ENCODE peak calls at places on chromosomes 2 and 18, in ten cellular contexts. O is NCI-H2107; S is glutamatergic neuron; X is HTR-8/SVneo; Y is GM23248; M is colonic mucosa; F is COLO829; J is activated CD4-positive, alpha-beta T cell treated with anti-CD3 and anti-CD28 coated beads, Interleukin-2, amount 50 U/mL, for 4 hours; T is mucosa of gallbladder; G is upper lobe of right lung. P is an unnamed sample.
A peak's percentile ranks its signal among the peaks of the same experiment; 100 is the strongest.

GRCh38 chr2:100906131-100906530 is 86.2 kb downstream of the NPAS2 start:
- DNase-seq in O (no peak), S (no peak), X (no peak), Y (no peak), M (no peak), F (no peak), J (no peak), T (no peak), G (no peak), P (no peak)

GRCh38 chr18:63207154-63207790 is 112.3 kb downstream of the BCL2 start:
- DNase-seq in O (peak; percentile 79), S (no peak), X (no peak), Y (no peak), M (peak; percentile 62), F (no peak), J (no peak), T (no peak), G (no peak), P (no peak)

GRCh38 chr2:1677833-1678165 is 66.5 kb downstream of the PXDN start:
- DNase-seq in O (no peak), S (no peak), X (no peak), Y (no peak), M (no peak), F (no peak), J (no peak), T (no peak), G (no peak), P (no peak)

GRCh38 chr2:217027414-217027813 is 167.6 kb upstream of the TNP1 start:
- DNase-seq in O (no peak), S (no peak), X (no peak), Y (no peak), M (no peak), F (no peak), J (no peak), T (no peak), G (no peak), P (no peak)

GRCh38 chr2:101843471-101843870 is 146.0 kb downstream of the MAP4K4 start:
- DNase-seq in O (no peak), S (peak; percentile 19), X (no peak), Y (no peak), M (no peak), F (no peak), J (no peak), T (no peak), G (no peak), P (no peak)

GRCh38 chr2:235162070-235162469 is 210.3 kb downstream of the SH3BP4 start:
- DNase-seq in O (no peak), S (no peak), X (no peak), Y (no peak), M (no peak), F (no peak), J (no peak), T (no peak), G (no peak), P (no peak)

GRCh38 chr2:19474128-19474527 is 115.7 kb upstream of the OSR1 start:
- DNase-seq in O (no peak), S (no peak), X (no peak), Y (peak; percentile 63), M (peak; percentile 19), F (no peak), J (peak; percentile 5), T (peak; percentile 62), G (no peak), P (no peak)

GRCh38 chr2:234495076-234495800 is 1.6 kb downstream of the ARL4C start:
- DNase-seq in O (no peak), S (peak; percentile 38), X (no peak), Y (peak; percentile 45), M (no peak), F (no peak), J (peak; percentile 16), T (no peak), G (no peak), P (no peak)

GRCh38 chr2:106562232-106562631 is 75.1 kb downstream of the CD8B2 start:
- DNase-seq in O (no peak), S (no peak), X (no peak), Y (no peak), M (no peak), F (no peak), J (no peak), T (no peak), G (no peak), P (no peak)

GRCh38 chr2:235024191-235024611 is 72.4 kb downstream of the SH3BP4 start:
- DNase-seq in O (no peak), S (no peak), X (peak; percentile 42), Y (peak; percentile 67), M (no peak), F (no peak), J (no peak), T (no peak), G (peak; percentile 12), P (no peak)

GRCh38 chr2:134728163-134728562 is 9.4 kb upstream of the TMEM163 start:
- DNase-seq in O (no peak), S (no peak), X (no peak), Y (no peak), M (no peak), F (no peak), J (no peak), T (no peak), G (no peak), P (no peak)

GRCh38 chr2:65638438-65638837 is 206.0 kb upstream of the SPRED2 start:
- DNase-seq in O (no peak), S (no peak), X (no peak), Y (peak; percentile 23), M (no peak), F (no peak), J (no peak), T (no peak), G (no peak), P (no peak)

GRCh38 chr2:184620367-184620766 is 22.0 kb downstream of the ZNF804A start:
- DNase-seq in O (no peak), S (no peak), X (no peak), Y (peak; percentile 36), M (no peak), F (no peak), J (no peak), T (no peak), G (no peak), P (no peak)